ENCODE peak calls at places on chromosomes 2 and 18, in five cellular contexts. B, T, G, C and V are unnamed samples.

GRCh38 chr18:23719634-23720201 is 30.5 kb downstream of the LAMA3 start:
- DNase-seq in T (peak), G (peak), C (no peak), B (peak), V (peak)

GRCh38 chr2:48600917-48601316 is 16.7 kb upstream of the GTF2A1L start:
- DNase-seq in B (peak), C (no peak), G (no peak), T (peak), V (peak)

GRCh38 chr2:20627712-20628380 is 23.1 kb downstream of the HS1BP3 start:
- DNase-seq in T (no peak), G (no peak), B (no peak), C (no peak), V (no peak)

GRCh38 chr2:150286730-150287362 is 200.6 kb downstream of the RND3 start:
- DNase-seq in B (peak), G (peak), C (no peak), T (no peak), V (peak)

GRCh38 chr18:12861637-12862036 is 22.4 kb downstream of the PTPN2 start:
- DNase-seq in B (no peak), T (no peak), G (no peak), C (no peak), V (no peak)

GRCh38 chr2:61536086-61536722 is 2.0 kb downstream of the XPO1 start:
- DNase-seq in C (peak), T (peak), B (peak), G (no peak), V (peak)

GRCh38 chr2:232635820-232636219 is 2.4 kb downstream of the EFHD1 start:
- DNase-seq in T (no peak), C (no peak), G (no peak), B (no peak), V (no peak)

GRCh38 chr2:206230060-206230890 is 44.2 kb upstream of the ZDBF2 start:
- DNase-seq in G (peak), B (peak), T (no peak), C (peak), V (peak)

GRCh38 chr2:182506606-182507005 is 79.8 kb upstream of the PDE1A start:
- DNase-seq in C (no peak), B (peak), T (peak), G (no peak), V (peak)

GRCh38 chr18:79403723-79404566 is 8.2 kb downstream of the NFATC1 start:
- DNase-seq in B (no peak), C (no peak), G (peak), T (no peak), V (no peak)

DNA sequence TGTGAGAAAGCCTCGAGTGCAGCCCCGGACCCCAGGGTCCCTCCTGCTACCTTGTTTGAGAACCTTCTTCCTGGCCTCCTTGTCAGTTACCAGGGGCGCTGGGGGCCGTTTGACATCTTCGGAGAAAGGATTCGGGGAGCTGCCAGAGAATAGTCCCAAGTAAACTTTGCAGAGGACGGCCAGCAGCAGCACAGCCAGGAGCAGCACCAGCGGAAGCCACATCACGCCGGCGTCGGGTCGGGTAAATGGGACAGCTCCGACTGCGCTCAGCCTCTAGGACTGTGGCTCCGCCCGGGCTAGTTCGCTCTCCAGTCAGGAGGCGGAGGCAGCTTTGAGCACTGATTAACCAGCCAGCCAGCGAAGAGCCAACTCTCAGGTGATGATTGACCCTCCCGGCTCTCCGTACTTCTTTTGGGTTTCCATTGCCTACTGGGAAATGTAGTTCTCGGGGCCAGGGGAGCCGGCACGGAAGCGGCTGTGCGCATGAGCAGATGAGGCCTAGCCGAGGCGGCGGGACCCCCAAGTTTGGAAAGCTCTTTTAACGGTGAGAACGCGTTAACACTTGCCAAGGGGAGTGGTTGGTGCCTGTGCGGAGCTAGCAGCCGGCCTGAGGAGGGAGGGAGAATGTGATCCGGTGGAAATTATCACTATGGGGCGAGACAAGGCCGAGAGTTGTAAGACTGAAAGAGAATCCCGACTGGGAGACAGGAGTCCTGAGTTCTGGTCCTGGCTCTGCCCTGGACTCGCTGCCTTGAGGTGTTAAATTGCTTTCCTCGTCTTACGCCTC is at the start of the genes ELMOD3 and RETSAT:
- DNase-seq in B (peak), C (peak), G (peak), T (peak), V (peak)
- TF ChIP-seq CTCF in B (no peak), C (no peak), G (no peak), T (no peak), V (no peak)

GRCh38 chr2:218395826-218396687 is 3.6 kb upstream of the CTDSP1 start:
- DNase-seq in G (peak), B (peak), C (peak), T (peak), V (peak)
- TF ChIP-seq CTCF in G (peak), B (peak), C (peak), T (peak), V (peak)

DNA sequence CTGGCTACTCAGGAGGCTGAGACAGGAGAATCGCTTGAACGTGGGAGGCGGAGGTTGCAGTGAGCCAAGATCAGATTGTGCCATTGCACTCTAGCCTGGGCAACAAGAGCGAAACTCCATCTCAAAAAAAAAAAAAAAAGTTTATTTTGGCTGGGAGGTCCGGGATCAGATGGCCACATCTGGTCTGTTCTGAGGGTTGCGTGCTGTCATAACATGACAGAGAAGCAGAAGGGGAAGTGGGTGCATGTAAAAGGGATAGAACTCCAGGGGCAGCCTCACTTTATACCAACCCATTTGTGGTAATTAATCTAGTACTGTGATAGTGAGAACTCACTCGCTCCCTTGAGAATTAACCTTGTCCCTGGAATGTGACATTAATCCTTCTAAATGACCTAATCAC is 101.2 kb downstream of the PTPN4 start:
- DNase-seq in T (no peak), G (no peak), C (no peak), B (no peak), V (no peak)
- TF ChIP-seq CTCF in T (no peak), G (no peak), C (no peak), B (no peak), V (no peak)

GRCh38 chr2:44789446-44789845 is 152.1 kb upstream of the SIX3 start:
- DNase-seq in T (no peak), B (no peak), G (no peak), C (no peak), V (no peak)
- TF ChIP-seq CTCF in T (no peak), B (no peak), G (no peak), C (no peak), V (no peak)

GRCh38 chr2:42494434-42495233 is 852 bp upstream of the KCNG3 start:
- DNase-seq in C (peak), B (peak), G (peak), T (peak), V (peak)
- TF ChIP-seq CTCF in C (peak), B (peak), G (peak), T (peak), V (peak)

DNA sequence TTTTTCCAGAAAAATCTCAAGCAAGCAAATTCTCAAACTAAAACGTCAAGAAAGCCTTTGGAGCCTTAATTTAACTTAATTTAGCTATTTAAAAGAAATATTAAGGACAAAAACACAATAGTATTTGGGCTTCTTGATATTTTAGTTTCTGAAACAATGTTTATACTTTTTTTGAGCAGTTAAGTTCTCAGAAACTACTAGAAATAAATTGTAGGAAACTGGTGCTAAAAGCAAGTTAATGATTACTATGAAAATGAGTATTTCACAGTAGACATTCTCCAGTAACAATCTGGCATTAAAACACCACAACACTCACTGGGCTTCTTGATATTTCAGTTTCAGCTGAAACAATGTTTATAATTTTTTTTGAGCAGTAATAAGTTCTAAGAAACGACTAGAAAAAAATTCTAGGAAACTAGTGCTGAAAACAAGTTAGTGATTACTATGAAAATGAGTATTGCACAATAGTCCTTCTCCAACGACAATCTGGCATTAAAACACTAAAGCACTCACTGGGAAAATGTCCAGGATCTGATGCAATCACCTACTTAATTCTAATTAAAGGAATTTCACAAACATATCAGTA is 45.1 kb downstream of the TRAK2 start:
- DNase-seq in C (no peak), T (peak), B (peak), G (peak), V (peak)
- TF ChIP-seq CTCF in C (no peak), T (no peak), B (no peak), G (no peak), V (no peak)

DNA sequence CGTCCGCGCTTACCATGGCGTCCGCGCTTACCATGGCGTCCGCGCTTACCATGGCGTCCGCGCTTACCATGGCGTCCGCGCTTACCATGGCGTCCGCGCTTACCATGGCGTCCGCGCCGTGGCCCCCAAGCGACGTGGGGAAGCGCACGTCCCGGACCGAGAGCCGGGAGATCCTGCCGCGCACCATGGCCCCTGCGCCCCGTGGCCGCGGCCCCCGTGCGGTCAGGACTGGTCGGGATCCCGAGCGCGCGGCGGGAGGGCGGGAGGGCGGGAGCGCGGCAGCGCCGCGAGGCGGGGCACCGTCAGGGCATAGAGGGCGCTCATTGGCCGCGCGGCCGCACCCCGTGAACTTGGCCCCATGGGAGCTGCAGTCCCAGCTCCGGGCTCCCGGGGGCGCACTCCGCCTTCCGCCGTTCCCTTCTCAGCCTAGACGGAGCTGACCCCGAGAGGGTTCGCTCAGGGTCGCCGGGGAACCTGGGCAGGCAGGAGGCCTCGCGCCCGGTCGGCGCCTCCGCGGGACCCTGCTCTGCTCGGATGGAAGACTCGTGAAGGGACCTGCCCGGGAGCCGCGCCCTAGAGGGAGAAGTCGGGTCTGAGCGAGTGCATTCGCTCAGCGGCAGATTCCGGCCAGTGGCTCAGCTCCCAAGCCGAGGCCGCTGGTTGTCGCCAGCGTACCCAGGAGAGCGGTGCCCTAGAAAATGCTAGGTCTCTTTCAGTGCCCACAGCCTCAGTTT is at the start of gene ENOSF1:
- DNase-seq in G (peak), T (peak), B (peak), C (peak), V (peak)
- TF ChIP-seq CTCF in G (peak), T (peak), B (peak), C (peak), V (peak)